ENCODE peak calls at places on chromosomes 12 and 14, in ten cellular contexts. U is Calu3, K is GM13976, Q is pancreas, G is cardiac fibroblast, M is heart left ventricle, X is ascending aorta, W is AG09309, T is cardiac muscle cell, S is nephron progenitor cell. L is an unnamed sample.

GRCh38 chr12:131242741-131243496 is 289.2 kb downstream of the ADGRD1 start:
- DNase-seq in S (no peak), U (peak), M (no peak), G (no peak), W (no peak), Q (no peak), X (no peak), K (no peak), T (no peak), L (no peak)

GRCh38 chr14:54109521-54110120 is 153.0 kb upstream of the BMP4 start:
- DNase-seq in X (no peak), G (no peak), W (no peak), M (no peak), K (no peak), S (no peak), U (no peak), Q (no peak), T (no peak), L (no peak)

GRCh38 chr14:86884498-86884897 is 1108.5 kb downstream of the GALC start:
- DNase-seq in W (no peak), K (no peak), Q (no peak), T (no peak), M (no peak), S (no peak), X (no peak), U (no peak), G (no peak), L (no peak)

GRCh38 chr14:50233335-50234250 is 2.2 kb upstream of the SOS2 start:
- DNase-seq in W (no peak), K (no peak), G (no peak), S (no peak), U (no peak), X (no peak), M (no peak), Q (no peak), T (no peak), L (no peak)

GRCh38 chr12:47946413-47947107 is 16.8 kb upstream of the TMEM106C start:
- DNase-seq in K (peak), G (peak), X (no peak), U (no peak), Q (no peak), S (no peak), T (no peak), M (no peak), W (no peak), L (no peak)

GRCh38 chr12:25728196-25728595 is 175.1 kb upstream of the LMNTD1 start:
- DNase-seq in X (no peak), S (no peak), U (no peak), K (no peak), T (peak), W (no peak), G (no peak), M (no peak), Q (no peak), L (no peak)

GRCh38 chr12:47729233-47729632 is 3.9 kb upstream of the ENDOU start:
- DNase-seq in G (peak), W (no peak), T (no peak), X (no peak), U (no peak), M (no peak), S (no peak), K (no peak), Q (no peak), L (no peak)

GRCh38 chr14:92482621-92483319 is 30.8 kb upstream of the RIN3 start:
- DNase-seq in U (no peak), S (no peak), K (no peak), T (no peak), Q (no peak), W (no peak), G (no peak), M (peak), X (no peak), L (no peak)

GRCh38 chr12:6280672-6281071 is 29.8 kb upstream of the PLEKHG6 start:
- DNase-seq in Q (peak), U (no peak), G (no peak), M (no peak), T (no peak), K (no peak), S (no peak), X (no peak), W (no peak), L (no peak)

GRCh38 chr12:7118914-7119313 is 9.8 kb downstream of the RBP5 start:
- DNase-seq in S (no peak), K (no peak), U (no peak), W (no peak), G (no peak), M (no peak), Q (no peak), X (no peak), T (no peak), L (no peak)

GRCh38 chr12:130351331-130351730 is 13.6 kb downstream of the PIWIL1 start:
- DNase-seq in U (no peak), S (no peak), T (no peak), Q (no peak), G (no peak), X (no peak), K (no peak), M (no peak), W (no peak), L (no peak)

GRCh38 chr12:29503283-29503682 is 5.8 kb upstream of the OVCH1 start:
- DNase-seq in U (no peak), M (no peak), X (no peak), W (no peak), T (no peak), K (no peak), S (no peak), G (no peak), Q (no peak), L (no peak)

GRCh38 chr12:27344246-27344645 is 11.6 kb downstream of the BMAL2 start:
- DNase-seq in S (no peak), T (no peak), W (no peak), Q (no peak), U (peak), X (no peak), K (no peak), M (no peak), G (no peak), L (no peak)

GRCh38 chr14:56498112-56498511 is 81.5 kb upstream of the TMEM260 start:
- DNase-seq in U (no peak), S (no peak), T (no peak), X (no peak), M (no peak), Q (no peak), K (no peak), G (no peak), W (no peak), L (no peak)

GRCh38 chr14:101738921-101739320 is 22.6 kb upstream of the PPP2R5C start:
- DNase-seq in T (no peak), G (no peak), Q (no peak), W (no peak), K (no peak), M (no peak), S (no peak), X (no peak), U (no peak), L (no peak)

GRCh38 chr14:99177876-99178630 is 93.9 kb downstream of the BCL11B start:
- DNase-seq in M (no peak), U (no peak), W (no peak), T (no peak), K (no peak), S (no peak), Q (no peak), X (no peak), G (no peak), L (no peak)

GRCh38 chr12:56803750-56804149 is 40.6 kb downstream of the HSD17B6 start:
- DNase-seq in K (no peak), Q (no peak), U (no peak), W (no peak), X (peak), M (no peak), T (no peak), S (no peak), G (no peak), L (no peak)

GRCh38 chr14:58296731-58297130 is 1.6 kb upstream of the ARID4A start:
- DNase-seq in U (no peak), X (no peak), S (no peak), G (peak), M (no peak), T (peak), K (no peak), Q (no peak), W (no peak), L (no peak)

GRCh38 chr14:69328765-69329164 is 68.8 kb downstream of the GALNT16 start:
- DNase-seq in S (no peak), U (no peak), G (no peak), T (no peak), X (no peak), K (no peak), W (no peak), Q (peak), M (no peak), L (no peak)

GRCh38 chr14:79568566-79568965 is 642.7 kb downstream of the DIO2 start:
- DNase-seq in Q (no peak), K (no peak), U (no peak), T (peak), G (peak), S (no peak), X (no peak), W (no peak), M (no peak), L (no peak)

GRCh38 chr14:35727764-35728163 is 81.3 kb downstream of the RALGAPA1 start:
- DNase-seq in K (no peak), S (no peak), X (no peak), T (no peak), G (no peak), W (no peak), U (no peak), M (no peak), Q (no peak), L (no peak)

GRCh38 chr12:6821271-6821673 is 349 bp upstream of the GPR162 start:
- DNase-seq in Q (no peak), G (peak), W (no peak), K (no peak), X (peak), T (peak), U (no peak), M (peak), S (no peak), L (no peak)

GRCh38 chr12:39807043-39807442 is 187.4 kb upstream of the ABCD2 start:
- DNase-seq in K (no peak), U (no peak), S (no peak), W (no peak), G (peak), T (peak), M (no peak), X (no peak), Q (no peak), L (no peak)

GRCh38 chr12:52395761-52396434 is 10.2 kb downstream of the KRT82 start:
- DNase-seq in S (peak), M (no peak), Q (peak), G (peak), T (peak), K (no peak), U (peak), W (no peak), X (no peak), L (no peak)

GRCh38 chr14:88463318-88463717 is 77.9 kb downstream of the SPATA7 start:
- DNase-seq in T (peak), X (no peak), M (no peak), S (no peak), G (peak), Q (no peak), W (no peak), K (peak), U (peak), L (no peak)

GRCh38 chr12:113292091-113292490 is 42.8 kb downstream of the SLC8B1 start:
- DNase-seq in U (no peak), X (no peak), G (peak), M (no peak), S (no peak), K (no peak), T (peak), W (peak), Q (no peak), L (no peak)

GRCh38 chr14:54488318-54488645 is 498 bp downstream of the GMFB start:
- DNase-seq in G (no peak), M (no peak), U (no peak), S (no peak), K (no peak), X (no peak), T (no peak), Q (no peak), W (no peak), L (no peak)

GRCh38 chr12:51128905-51129304 is 44.0 kb downstream of the TFCP2 start:
- DNase-seq in Q (no peak), K (no peak), T (peak), X (no peak), S (no peak), G (no peak), U (no peak), M (no peak), W (no peak), L (no peak)

GRCh38 chr12:62260733-62261683 is 804 bp downstream of the USP15 start:
- DNase-seq in Q (no peak), U (peak), G (peak), K (peak), X (no peak), S (peak), T (peak), M (peak), W (no peak), L (no peak)

GRCh38 chr14:89443002-89443660 is 26.1 kb upstream of the FOXN3 start:
- DNase-seq in U (no peak), G (peak), M (no peak), Q (no peak), T (no peak), K (no peak), S (no peak), X (no peak), W (no peak), L (no peak)

GRCh38 chr14:67515386-67516079 is 17.6 kb upstream of the PLEKHH1 start:
- DNase-seq in Q (peak), G (no peak), X (no peak), K (peak), T (peak), M (no peak), W (no peak), U (no peak), S (no peak), L (no peak)

GRCh38 chr12:85920324-85920947 is 46.3 kb downstream of the NTS start:
- DNase-seq in S (no peak), G (peak), X (no peak), T (peak), W (no peak), U (no peak), K (peak), M (no peak), Q (no peak), L (no peak)

GRCh38 chr12:67474934-67475620 is 173.5 kb upstream of the DYRK2 start:
- DNase-seq in Q (no peak), G (no peak), K (no peak), S (no peak), M (no peak), W (no peak), X (no peak), U (no peak), T (no peak), L (no peak)

GRCh38 chr12:114902665-114903393 is 218.9 kb upstream of the TBX3 start:
- DNase-seq in U (no peak), X (no peak), K (no peak), S (no peak), G (peak), W (peak), T (peak), Q (no peak), M (no peak), L (no peak)

GRCh38 chr14:100236873-100237272 is 2.1 kb upstream of the YY1 start:
- DNase-seq in U (no peak), S (no peak), X (no peak), W (no peak), K (no peak), Q (no peak), G (no peak), M (no peak), T (no peak), L (no peak)

GRCh38 chr12:1117371-1117770 is 126.3 kb downstream of the ERC1 start:
- DNase-seq in T (no peak), U (no peak), G (peak), S (no peak), X (no peak), W (no peak), K (no peak), Q (no peak), M (no peak), L (no peak)

GRCh38 chr12:120238839-120239445 is 26.6 kb downstream of the PXN start:
- DNase-seq in X (no peak), T (no peak), Q (no peak), K (no peak), M (no peak), S (no peak), U (no peak), W (no peak), G (no peak), L (no peak)

GRCh38 chr12:120238224-120238616 is 27.3 kb downstream of the PXN start:
- DNase-seq in T (no peak), G (no peak), W (no peak), K (no peak), Q (no peak), X (no peak), U (no peak), S (no peak), M (no peak), L (no peak)

GRCh38 chr12:120236124-120236398 is 29.5 kb downstream of the PXN start:
- DNase-seq in T (no peak), X (no peak), Q (no peak), S (no peak), K (no peak), W (no peak), U (no peak), G (no peak), M (no peak), L (no peak)

GRCh38 chr12:120234643-120235368 is 30.7 kb downstream of the PXN start:
- DNase-seq in W (peak), G (peak), U (peak), K (no peak), S (peak), Q (peak), T (peak), M (peak), X (peak), L (peak)

GRCh38 chr12:120235369-120236123 is 30.0 kb downstream of the PXN start:
- DNase-seq in U (no peak), K (no peak), X (no peak), Q (no peak), T (no peak), W (no peak), S (peak), M (no peak), G (peak), L (no peak)
- TF ChIP-seq CTCF in U (peak), K (no peak), X (no peak), Q (no peak), T (peak), W (peak), S (peak), M (no peak), G (peak), L (no peak)

GRCh38 chr12:70823182-70823976 is 97.2 kb downstream of the PTPRR start:
- DNase-seq in U (peak), G (peak), S (no peak), M (no peak), K (no peak), Q (no peak), W (no peak), T (no peak), X (no peak), L (no peak)
- TF ChIP-seq CTCF in U (peak), G (peak), S (no peak), M (no peak), K (no peak), Q (no peak), W (no peak), T (no peak), X (no peak), L (no peak)

GRCh38 chr14:105317546-105317945 is 3.0 kb downstream of the PACS2 start:
- DNase-seq in U (no peak), M (no peak), S (no peak), T (peak), W (no peak), K (no peak), G (peak), Q (no peak), X (no peak), L (no peak)
- TF ChIP-seq CTCF in U (no peak), M (no peak), S (no peak), T (peak), W (no peak), K (no peak), G (peak), Q (no peak), X (no peak), L (no peak)

GRCh38 chr12:92719674-92720073 is 16.9 kb downstream of the PLEKHG7 start:
- DNase-seq in S (no peak), W (no peak), Q (no peak), K (no peak), T (peak), G (peak), X (no peak), U (no peak), M (no peak), L (no peak)

GRCh38 chr12:92718483-92718985 is 15.7 kb downstream of the PLEKHG7 start:
- DNase-seq in Q (no peak), G (peak), M (no peak), W (no peak), S (no peak), T (peak), U (no peak), K (no peak), X (no peak), L (no peak)

GRCh38 chr12:92715625-92716024 is 12.8 kb downstream of the PLEKHG7 start:
- DNase-seq in Q (no peak), M (no peak), X (no peak), K (no peak), W (no peak), S (no peak), G (no peak), U (no peak), T (no peak), L (no peak)

GRCh38 chr12:92721130-92721529 is 18.3 kb downstream of the PLEKHG7 start:
- DNase-seq in S (no peak), X (no peak), M (no peak), G (no peak), Q (no peak), T (peak), K (no peak), W (no peak), U (no peak), L (no peak)

GRCh38 chr12:92717202-92717601 is 14.4 kb downstream of the PLEKHG7 start:
- DNase-seq in G (peak), W (peak), M (no peak), U (peak), K (no peak), X (no peak), S (no peak), T (peak), Q (no peak), L (no peak)
- TF ChIP-seq CTCF in G (peak), W (peak), M (peak), U (no peak), K (peak), X (no peak), S (no peak), T (peak), Q (no peak), L (no peak)

DNA sequence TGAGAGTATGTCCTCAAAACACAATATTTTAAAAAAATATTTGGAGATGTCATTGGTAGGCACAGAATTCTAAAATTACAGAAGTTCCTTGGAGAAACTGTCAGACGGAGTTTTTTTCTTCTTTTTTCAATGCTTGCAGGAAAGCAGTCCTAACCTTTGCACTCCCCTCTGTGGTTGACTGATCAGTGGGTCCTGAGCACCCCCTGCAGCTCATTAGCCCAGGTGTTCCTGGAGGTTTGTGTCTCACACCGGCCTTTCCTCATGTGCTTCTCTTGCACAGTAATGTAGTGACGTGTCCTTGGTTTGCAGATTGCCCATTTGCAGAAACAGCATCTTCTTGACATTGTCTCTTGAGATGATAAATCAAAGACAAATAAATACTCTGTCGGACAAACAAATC is 513.0 kb downstream of the TMEM121 start:
- DNase-seq in S (no peak), X (no peak), W (no peak), M (no peak), Q (no peak), K (peak), T (no peak), G (no peak), U (peak), L (no peak)
- TF ChIP-seq CTCF in S (no peak), X (no peak), W (no peak), M (peak), Q (peak), K (peak), T (no peak), G (no peak), U (no peak), L (no peak)

L was measured in omental fat pad.